ENCODE peak calls at places on chromosomes 3 and 15, in eight cellular contexts. G is progenitor cell of endocrine pancreas, X is GM20000, H is A172, Q is fibroblast of pulmonary artery, U is erythroblast, V is activated T-cell treated with anti-CD3 and anti-CD28 coated beads for 4 hours, O is T1000. F is an unnamed sample.
A peak's percentile ranks its signal among the peaks of the same experiment; 100 is the strongest.

GRCh38 chr15:57321973-57322601 is 54.2 kb upstream of the CGNL1 start:
- DNase-seq in V (no peak), G (no peak), Q (no peak), O (no peak), X (no peak), U (no peak), H (no peak), F (no peak)

GRCh38 chr3:128706171-128706570 is 19.8 kb upstream of the RAB7A start:
- DNase-seq in X (no peak), O (no peak), H (no peak), G (no peak), Q (no peak), V (no peak), U (no peak), F (no peak)

GRCh38 chr15:34725565-34725964 is 29.2 kb downstream of the GJD2 start:
- DNase-seq in U (no peak), H (no peak), X (no peak), O (no peak), G (no peak), V (no peak), Q (no peak), F (no peak)

GRCh38 chr3:158659454-158660237 is 12.8 kb downstream of the LXN start:
- DNase-seq in H (peak; percentile 82), O (peak; percentile 22), G (no peak), Q (peak; percentile 87), U (peak; percentile 80), X (peak; percentile 56), V (peak; percentile 30), F (peak; percentile 80)

GRCh38 chr15:32682569-32682968 is 35.2 kb upstream of the GREM1 start:
- DNase-seq in Q (peak; percentile 96), X (no peak), G (no peak), O (no peak), V (no peak), U (no peak), H (peak; percentile 70), F (no peak)

GRCh38 chr3:9870978-9871377 is 9.1 kb downstream of the CIDEC start:
- DNase-seq in U (no peak), O (no peak), V (no peak), Q (peak; percentile 60), X (no peak), H (peak; percentile 51), G (no peak), F (no peak)

GRCh38 chr3:86814918-86815655 is 175.9 kb downstream of the VGLL3 start:
- DNase-seq in U (no peak), V (no peak), O (no peak), Q (peak; percentile 31), X (no peak), H (peak; percentile 10), G (no peak), F (no peak)

GRCh38 chr3:52181543-52181942 is 16.4 kb upstream of the ALAS1 start:
- DNase-seq in X (no peak), H (no peak), V (no peak), U (no peak), Q (peak; percentile 78), G (no peak), O (no peak), F (no peak)

GRCh38 chr3:52606373-52607085 is 70.1 kb downstream of the UQCC5 start:
- DNase-seq in Q (peak; percentile 54), G (no peak), U (peak; percentile 17), H (peak; percentile 78), V (no peak), O (no peak), X (no peak), F (no peak)

GRCh38 chr15:33132722-33133345 is 61.7 kb downstream of the FMN1 start:
- DNase-seq in V (no peak), X (no peak), Q (peak; percentile 78), O (peak; percentile 11), G (peak; percentile 22), H (peak; percentile 54), U (peak; percentile 31), F (peak; percentile 67)

GRCh38 chr3:107065094-107065861 is 312.0 kb upstream of the CCDC54 start:
- DNase-seq in V (no peak), O (no peak), U (no peak), X (no peak), Q (peak; percentile 7), G (no peak), H (peak; percentile 61), F (no peak)

GRCh38 chr3:126604691-126605090 is 46.0 kb upstream of the C3orf22 start:
- DNase-seq in H (no peak), G (no peak), V (no peak), O (no peak), X (no peak), Q (no peak), U (no peak), F (no peak)

GRCh38 chr3:126013742-126014141 is 44.8 kb downstream of the ROPN1B start:
- DNase-seq in H (peak; percentile 21), V (no peak), Q (no peak), G (no peak), X (no peak), U (no peak), O (no peak), F (no peak)

GRCh38 chr3:184361932-184362667 is 590 bp downstream of the POLR2H start:
- DNase-seq in H (peak; percentile 72), Q (no peak), O (peak; percentile 47), V (peak; percentile 28), G (peak; percentile 45), X (peak; percentile 72), U (peak; percentile 79), F (peak; percentile 87)

GRCh38 chr3:166685246-166685645 is 694.9 kb downstream of the ZBBX start:
- DNase-seq in Q (no peak), V (no peak), G (no peak), O (no peak), H (no peak), U (no peak), X (no peak), F (peak; percentile 80)

GRCh38 chr3:5766848-5767247 is 579.3 kb downstream of the EDEM1 start:
- DNase-seq in H (no peak), U (peak; percentile 83), V (no peak), O (no peak), G (no peak), Q (no peak), X (no peak), F (no peak)

GRCh38 chr3:41200669-41201021 is 1.3 kb downstream of the CTNNB1 start:
- DNase-seq in G (no peak), O (peak; percentile 10), H (peak; percentile 18), X (peak; percentile 28), U (peak; percentile 60), V (no peak), Q (peak; percentile 55), F (peak; percentile 55)

GRCh38 chr15:89783111-89783860 is 7.2 kb downstream of the MESP2 start:
- DNase-seq in X (no peak), U (peak; percentile 87), O (no peak), H (no peak), V (no peak), G (no peak), Q (peak; percentile 72), F (no peak)

GRCh38 chr15:71366522-71366921 is 251.3 kb downstream of the THSD4 start:
- DNase-seq in G (no peak), O (no peak), Q (no peak), H (no peak), X (no peak), V (no peak), U (no peak), F (no peak)

GRCh38 chr3:52237659-52238172 is 1.2 kb downstream of the TWF2 start:
- DNase-seq in U (peak; percentile 17), G (no peak), V (no peak), H (peak; percentile 93), X (no peak), O (peak; percentile 82), Q (peak; percentile 82), F (no peak)

F was measured in Karpas-422.